ENCODE peak calls at places on chromosomes 11 and 22, in nine cellular contexts. I is dermis microvascular lymphatic vessel endothelial cell, R is endothelial cell, X is hypothalamus, G is AG04450, N is prostate gland, H is non-pigmented ciliary epithelial cell, W is M059J, L is fibroblast of the conjunctiva. V is an unnamed sample.

GRCh38 chr11:64751580-64751979 is 7.6 kb upstream of the RASGRP2 start:
- DNase-seq in X (no peak), G (no peak), N (no peak), L (no peak), I (no peak), R (no peak), W (no peak), H (no peak), V (no peak)

GRCh38 chr22:28344893-28345292 is 334.7 kb downstream of the TTC28 start:
- DNase-seq in H (no peak), R (no peak), W (peak; percentile 33), I (no peak), G (no peak), X (no peak), L (no peak), N (no peak), V (no peak)

GRCh38 chr11:111379500-111380136 is 543 bp upstream of the POU2AF1 start:
- DNase-seq in H (no peak), G (no peak), X (no peak), W (no peak), I (no peak), L (no peak), R (no peak), N (no peak), V (no peak)

GRCh38 chr22:44928711-44929347 is 81.0 kb downstream of the PHF21B start:
- DNase-seq in X (no peak), R (no peak), L (no peak), N (no peak), W (no peak), G (no peak), H (no peak), I (no peak), V (no peak)

GRCh38 chr22:49137216-49137840 is 690.3 kb downstream of the BRD1 start:
- DNase-seq in N (no peak), W (no peak), G (no peak), X (no peak), R (no peak), L (no peak), H (no peak), I (no peak), V (no peak)

GRCh38 chr22:20805972-20806471 is 32.1 kb downstream of the SERPIND1 start:
- DNase-seq in L (peak; percentile 3), R (no peak), N (no peak), I (no peak), H (no peak), W (peak; percentile 38), G (no peak), X (no peak), V (no peak)

GRCh38 chr11:10114593-10115404 is 179.2 kb downstream of the SBF2 start:
- DNase-seq in I (no peak), L (no peak), W (peak; percentile 69), R (no peak), H (no peak), N (no peak), G (no peak), X (no peak), V (no peak)

GRCh38 chr11:15918212-15918611 is 438.1 kb downstream of the SOX6 start:
- DNase-seq in N (no peak), H (no peak), I (no peak), W (no peak), G (no peak), R (no peak), X (no peak), L (no peak), V (no peak)

GRCh38 chr11:27963370-27963769 is 144.6 kb downstream of the KIF18A start:
- DNase-seq in I (no peak), W (no peak), L (no peak), R (no peak), N (no peak), X (no peak), G (no peak), H (no peak), V (no peak)